ENCODE peak calls at places on chromosome 16, in six cellular contexts. D, Y, U, C, Z and Q are unnamed samples. For H3K4me1, the result is how much of the 10 kb centered on the place peaks cover.

GRCh38 chr16:28935333-28935732 is 3.6 kb downstream of the CD19 start:
- DNase-seq in D (no peak), U (no peak), C (no peak), Z (no peak), Y (no peak), Q (no peak)

GRCh38 chr16:89265647-89266046 is 48.1 kb downstream of the ZNF778 start:
- DNase-seq in D (no peak), Y (no peak), Z (no peak), C (no peak), U (no peak), Q (no peak)

GRCh38 chr16:11224894-11225676 is 30.9 kb downstream of the SOCS1 start:
- DNase-seq in Z (peak), Y (no peak), D (no peak), U (peak), C (no peak), Q (no peak)

GRCh38 chr16:85829751-85830445 is 30.4 kb downstream of the COX4I1 start:
- DNase-seq in Z (peak), C (no peak), U (no peak), Y (no peak), D (no peak), Q (no peak)

GRCh38 chr16:24526701-24527470 is 12.5 kb upstream of the RBBP6 start:
- DNase-seq in Y (no peak), Z (no peak), U (no peak), D (no peak), C (no peak), Q (no peak)

GRCh38 chr16:4395055-4395726 is 21.2 kb downstream of the CORO7 start:
- DNase-seq in D (no peak), C (no peak), Z (no peak), Y (no peak), U (no peak), Q (no peak)

GRCh38 chr16:17460890-17461289 is 9.9 kb downstream of the XYLT1 start:
- DNase-seq in C (no peak), Y (no peak), D (no peak), Z (no peak), U (no peak), Q (no peak)

GRCh38 chr16:11560701-11561439 is 25.8 kb downstream of the LITAF start:
- DNase-seq in C (no peak), Z (peak), Y (no peak), D (peak), U (no peak), Q (no peak)

GRCh38 chr16:59527206-59527997 is 793.3 kb upstream of the GOT2 start:
- DNase-seq in U (no peak), C (no peak), Z (no peak), Y (no peak), D (peak), Q (no peak)

GRCh38 chr16:89557230-89557935 is 3.1 kb upstream of the RPL13 start:
- DNase-seq in U (no peak), D (peak), Y (peak), Z (peak), C (peak), Q (no peak)

GRCh38 chr16:17211797-17212196 is 259.0 kb downstream of the XYLT1 start:
- DNase-seq in Z (no peak), D (peak), C (no peak), U (no peak), Y (no peak), Q (no peak)

GRCh38 chr16:75244225-75244792 is 7.1 kb downstream of the BCAR1 start:
- DNase-seq in C (peak), Y (peak), Z (peak), U (no peak), D (no peak), Q (no peak)

GRCh38 chr16:10782628-10783027 is 36.0 kb downstream of the TVP23A start:
- DNase-seq in Y (no peak), Z (peak), C (no peak), U (no peak), D (no peak), Q (no peak)

GRCh38 chr16:27449434-27450188 is 47.6 kb downstream of the IL21R start:
- DNase-seq in Y (no peak), Z (peak), U (no peak), C (no peak), D (no peak), Q (no peak)

GRCh38 chr16:66640724-66641314 is 36.3 kb downstream of the CMTM3 start:
- DNase-seq in Y (no peak), Z (no peak), C (no peak), D (no peak), U (no peak), Q (no peak)

GRCh38 chr16:83899272-83899897 is 470 bp downstream of the MLYCD start:
- DNase-seq in Z (peak), Y (peak), U (no peak), D (peak), C (no peak), Q (no peak)

GRCh38 chr16:73126453-73126853 is 78.5 kb upstream of the ZFHX3 start:
- DNase-seq in Z (no peak), D (no peak), U (no peak), Y (peak), C (peak), Q (no peak)

GRCh38 chr16:22235839-22236745 is 30.0 kb downstream of the EEF2K start:
- DNase-seq in Z (peak), C (peak), U (no peak), Y (peak), D (no peak), Q (no peak)

GRCh38 chr16:75264531-75264998 is 13.1 kb upstream of the BCAR1 start:
- DNase-seq in Z (no peak), D (no peak), U (no peak), Y (peak), C (no peak), Q (no peak)

GRCh38 chr16:2213817-2214720 is 571 bp downstream of the PGP start:
- DNase-seq in Z (no peak), Y (peak), D (peak), C (no peak), U (no peak), Q (no peak)

GRCh38 chr16:56087636-56088035 is 103.7 kb upstream of the GNAO1 start:
- DNase-seq in D (no peak), Y (no peak), C (no peak), U (no peak), Z (no peak), Q (no peak)

GRCh38 chr16:17011712-17012111 is 459.0 kb downstream of the XYLT1 start:
- DNase-seq in Y (no peak), C (no peak), D (no peak), Z (no peak), U (no peak), Q (no peak)

GRCh38 chr16:75265911-75266701 is 14.7 kb upstream of the BCAR1 start:
- DNase-seq in U (no peak), D (peak), Z (peak), Y (peak), C (no peak), Q (no peak)

GRCh38 chr16:15466886-15467781 is 32.7 kb downstream of the BMERB1 start:
- DNase-seq in Z (no peak), U (no peak), Y (peak), C (no peak), D (no peak), Q (no peak)

GRCh38 chr16:16045311-16045710 is 95.9 kb downstream of the ABCC1 start:
- DNase-seq in D (no peak), Y (peak), C (no peak), Z (no peak), U (no peak), Q (no peak)

GRCh38 chr16:84995666-84996065 is 15.7 kb downstream of the ZDHHC7 start:
- DNase-seq in D (no peak), Z (no peak), U (no peak), C (no peak), Y (no peak), Q (no peak)

GRCh38 chr16:27434141-27435051 is 32.4 kb downstream of the IL21R start:
- DNase-seq in U (no peak), Z (no peak), Y (no peak), C (no peak), D (no peak), Q (no peak)

GRCh38 chr16:87463722-87464690 is 28.8 kb downstream of the ZCCHC14 start:
- DNase-seq in D (no peak), Z (peak), Y (peak), U (no peak), C (peak), Q (no peak)

GRCh38 chr16:59905628-59906027 is 1171.5 kb upstream of the GOT2 start:
- DNase-seq in D (no peak), Z (no peak), C (no peak), Y (no peak), U (no peak), Q (no peak)

GRCh38 chr16:70470927-70471341 is 16.5 kb downstream of the FCSK start:
- DNase-seq in Z (peak), D (peak), U (no peak), C (no peak), Y (peak), Q (no peak)

GRCh38 chr16:29729116-29729521 is 16.7 kb downstream of the C16orf54 start:
- DNase-seq in D (peak), Y (peak), U (no peak), C (no peak), Z (no peak), Q (no peak)

GRCh38 chr16:21083729-21084268 is 66.8 kb downstream of the DNAH3 start:
- DNase-seq in Z (peak), U (no peak), C (peak), Y (peak), D (peak), Q (no peak)

GRCh38 chr16:24748242-24748641 is 18.8 kb downstream of the TNRC6A start:
- DNase-seq in Y (peak), C (peak), Z (no peak), U (no peak), D (no peak), Q (no peak)

GRCh38 chr16:55778718-55779117 is 54.2 kb downstream of the CES1 start:
- DNase-seq in Y (no peak), Z (no peak), C (no peak), U (no peak), D (no peak), Q (no peak)

GRCh38 chr16:77434022-77434364 is 841 bp downstream of the ADAMTS18 start:
- DNase-seq in D (no peak), U (no peak), Y (no peak), C (no peak), Z (no peak), Q (no peak)
- H3K4me3 ChIP-seq in D (no peak), U (no peak), Y (peak), C (no peak), Z (no peak), Q (no peak)

DNA sequence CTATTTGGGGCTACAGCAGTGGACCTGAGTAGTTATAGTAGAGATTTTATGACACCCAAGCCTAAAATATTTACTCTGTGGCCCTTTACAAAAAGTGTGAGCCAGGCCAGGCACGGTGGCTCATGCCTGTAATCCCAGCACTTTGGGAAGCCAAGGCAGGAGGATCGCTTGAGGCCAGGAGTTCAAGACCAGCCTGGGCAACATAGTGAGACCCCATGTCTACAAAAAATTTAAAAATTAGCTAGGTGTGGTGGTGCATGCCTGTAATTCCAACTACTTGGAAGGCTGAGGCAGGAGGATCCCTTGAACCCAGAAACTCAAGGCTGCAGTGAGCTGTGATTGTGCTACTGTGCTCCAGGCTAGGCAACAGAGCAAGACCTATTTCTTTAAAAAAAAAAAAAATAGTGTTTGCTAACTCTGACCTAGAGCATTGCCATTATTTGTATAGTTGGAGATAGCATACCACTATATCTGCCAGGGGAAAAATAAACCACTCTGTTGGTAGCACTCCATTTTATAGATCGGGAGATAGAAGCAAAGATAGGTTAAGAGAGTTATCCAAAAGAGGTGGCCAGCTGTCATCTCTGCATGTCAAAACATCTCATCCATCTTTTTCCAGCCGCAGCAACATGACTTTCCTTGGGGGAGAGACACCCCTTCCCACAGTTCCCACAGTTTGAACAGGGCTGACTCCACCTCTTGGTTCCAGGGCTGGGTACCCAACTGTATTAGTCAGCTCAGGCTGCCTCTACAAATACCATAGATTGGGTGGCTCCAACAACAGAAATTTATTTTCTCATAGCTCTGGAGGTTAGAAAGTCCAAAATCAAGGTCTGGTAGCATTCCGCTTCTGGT is 3.0 kb upstream of the ITPRIPL2 start:
- DNase-seq in C (no peak), Z (no peak), D (no peak), U (no peak), Y (no peak), Q (no peak)
- H3K4me1 ChIP-seq in C (under half), Z (under half), D (under half), U (under half), Y (under half), Q (under half)

GRCh38 chr16:228917-229730 is at the start of gene LUC7L:
- DNase-seq in C (peak), U (no peak), Z (peak), Y (peak), D (peak), Q (peak)

GRCh38 chr16:230949-231348 is 1.7 kb upstream of the LUC7L start:
- DNase-seq in D (no peak), C (no peak), Z (no peak), Y (no peak), U (no peak), Q (no peak)

GRCh38 chr16:229731-230281 is 557 bp upstream of the LUC7L start:
- DNase-seq in C (no peak), Z (no peak), U (no peak), D (no peak), Y (no peak), Q (no peak)

GRCh38 chr16:228151-228855 is 946 bp downstream of the LUC7L start:
- DNase-seq in C (no peak), D (peak), U (no peak), Y (no peak), Z (no peak), Q (no peak)
- H3K27ac ChIP-seq in C (peak), D (peak), U (peak), Y (peak), Z (peak), Q (peak)

GRCh38 chr16:65122974-65123845 is 1.3 kb upstream of the CDH11 start:
- DNase-seq in Z (peak), C (peak), U (no peak), D (peak), Y (peak), Q (peak)

GRCh38 chr16:65125871-65126270 is 4.0 kb upstream of the CDH11 start:
- DNase-seq in D (peak), Z (no peak), Y (peak), C (no peak), U (no peak), Q (no peak)

GRCh38 chr16:65125322-65125721 is 3.5 kb upstream of the CDH11 start:
- DNase-seq in Y (no peak), D (no peak), C (no peak), Z (no peak), U (no peak), Q (no peak)

GRCh38 chr16:65123846-65124513 is 2.1 kb upstream of the CDH11 start:
- DNase-seq in Z (no peak), C (no peak), D (peak), U (no peak), Y (no peak), Q (no peak)

DNA sequence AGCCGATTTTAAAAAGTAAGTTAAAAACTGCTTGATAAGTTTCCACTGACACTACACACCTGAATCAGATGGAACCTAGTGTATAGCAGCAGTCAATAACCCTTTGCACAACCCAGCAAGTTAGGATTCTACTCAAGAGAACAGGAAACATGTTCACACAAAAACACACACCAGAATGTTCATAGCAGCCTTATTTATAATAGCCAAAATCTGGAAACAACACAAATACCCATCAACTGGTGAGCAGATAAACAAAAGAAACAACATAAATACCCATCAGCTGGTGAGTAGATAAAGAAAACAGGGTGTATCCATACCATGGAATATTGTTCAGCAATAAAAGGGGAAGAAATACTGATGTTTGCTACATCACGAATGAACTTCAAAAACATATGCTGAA is 2.7 kb upstream of the CDH11 start:
- DNase-seq in Z (no peak), D (no peak), Y (no peak), U (no peak), C (no peak), Q (no peak)
- H3K4me3 ChIP-seq in Z (no peak), D (no peak), Y (no peak), U (no peak), C (no peak), Q (no peak)

GRCh38 chr16:57485091-57485915 is 990 bp downstream of the DOK4 start:
- DNase-seq in D (no peak), C (no peak), U (no peak), Z (peak), Y (no peak), Q (peak)

GRCh38 chr16:57482845-57483545 is 3.3 kb downstream of the DOK4 start:
- DNase-seq in Z (no peak), C (no peak), Y (no peak), D (no peak), U (no peak), Q (no peak)

GRCh38 chr16:57483725-57484514 is 2.4 kb downstream of the DOK4 start:
- DNase-seq in D (no peak), C (no peak), Y (no peak), U (no peak), Z (no peak), Q (no peak)

GRCh38 chr16:57485916-57486857 is at the start of gene DOK4:
- DNase-seq in Z (peak), Y (peak), D (peak), U (no peak), C (no peak), Q (peak)

GRCh38 chr16:57484515-57485005 is 1.7 kb downstream of the DOK4 start:
- DNase-seq in U (no peak), Y (no peak), D (no peak), C (no peak), Z (no peak), Q (no peak)
- H3K4me1 ChIP-seq in U (under half), Y (under half), D (under half), C (under half), Z (under half), Q (under half)

GRCh38 chr16:68300736-68301459 is 9.8 kb downstream of the SLC7A6OS start:
- DNase-seq in D (no peak), Y (peak), Z (no peak), C (no peak), U (no peak), Q (no peak)

GRCh38 chr16:68311316-68311620 is 449 bp downstream of the PRMT7 start:
- DNase-seq in U (no peak), D (no peak), Z (no peak), C (no peak), Y (no peak), Q (no peak)

GRCh38 chr16:68310441-68311315 is at the start of the genes PRMT7 and SLC7A6OS:
- DNase-seq in U (peak), D (peak), C (peak), Y (peak), Z (peak), Q (peak)

GRCh38 chr16:68309798-68310197 is 948 bp downstream of the SLC7A6OS start:
- DNase-seq in Z (no peak), U (no peak), C (no peak), Y (no peak), D (no peak), Q (no peak)

GRCh38 chr16:68306633-68307032 is 4.1 kb downstream of the SLC7A6OS start:
- DNase-seq in Z (no peak), C (no peak), Y (no peak), D (no peak), U (no peak), Q (no peak)
- H3K27ac ChIP-seq in Z (no peak), C (no peak), Y (no peak), D (no peak), U (no peak), Q (no peak)

DNA sequence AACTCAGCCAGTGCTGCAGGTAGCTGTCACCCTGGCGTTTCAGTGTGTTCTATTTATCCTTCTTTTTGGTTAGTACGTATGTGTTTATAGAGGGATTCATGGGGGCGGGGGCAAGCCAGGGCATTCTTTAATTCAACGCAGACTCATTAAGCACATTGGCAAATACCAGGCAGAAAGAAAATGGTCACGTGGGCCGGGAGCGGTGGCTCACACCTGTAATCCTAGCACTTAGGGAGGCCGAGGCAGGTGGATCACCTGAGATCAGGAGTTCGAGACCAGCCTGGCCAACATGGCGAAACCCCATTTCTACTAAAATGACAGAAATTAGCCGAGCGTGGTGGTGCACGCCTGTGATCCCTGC is 69.1 kb downstream of the HAPSTR1 start:
- DNase-seq in U (no peak), D (no peak), Y (no peak), C (no peak), Z (no peak), Q (no peak)
- H3K4me3 ChIP-seq in U (no peak), D (no peak), Y (no peak), C (no peak), Z (no peak), Q (no peak)

GRCh38 chr16:50207652-50208051 is 54.5 kb downstream of the TENT4B start:
- DNase-seq in C (no peak), D (no peak), U (no peak), Z (no peak), Y (peak), Q (no peak)
- H3K4me1 ChIP-seq in C (half or more), D (under half), U (under half), Z (under half), Y (half or more), Q (under half)

DNA sequence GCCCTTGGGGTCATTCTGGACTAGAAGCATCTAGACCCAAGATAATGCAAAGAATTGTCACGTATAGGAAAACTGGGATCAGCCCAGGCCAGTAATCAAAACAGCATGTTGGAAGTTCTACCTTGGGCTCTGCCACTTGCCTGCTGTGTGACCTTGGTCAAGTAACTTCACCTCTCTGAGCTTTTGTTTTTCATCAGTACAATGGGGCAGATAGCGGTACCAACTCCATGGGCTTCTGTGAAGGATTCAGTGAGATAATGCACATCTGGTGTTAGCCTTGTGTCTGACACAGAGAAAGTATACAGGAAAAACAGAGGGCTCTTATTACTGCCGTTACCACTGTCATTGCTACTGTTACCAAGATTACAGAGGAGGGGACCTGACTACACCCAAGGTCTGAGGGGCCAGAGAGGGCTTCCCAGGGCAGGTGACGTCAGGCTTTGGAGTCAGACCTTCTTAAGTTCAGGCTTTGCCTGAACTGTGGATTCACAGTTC is 24.6 kb downstream of the CMIP start:
- DNase-seq in U (no peak), Y (no peak), C (no peak), Z (no peak), D (no peak), Q (no peak)
- H3K27ac ChIP-seq in U (peak), Y (peak), C (no peak), Z (peak), D (no peak), Q (peak)

GRCh38 chr16:694863-695354 is 4.7 kb upstream of the WDR24 start:
- DNase-seq in Y (no peak), Z (no peak), C (no peak), U (no peak), D (no peak), Q (no peak)
- H3K4me3 ChIP-seq in Y (no peak), Z (peak), C (peak), U (peak), D (no peak), Q (peak)